ENCODE peak calls at places on chromosomes 11 and 22, in ten cellular contexts. G is A549; N is CD8-positive, alpha-beta T cell; F is psoas muscle; V is lung; I is thoracic aorta; K is colonic mucosa; B is neural progenitor cell; U is tibial nerve; S is neuronal stem cell. P is an unnamed sample.

GRCh38 chr22:19419464-19420178 is 11.9 kb downstream of the HIRA start:
- DNase-seq in G (no peak), K (no peak), N (peak; percentile 46), U (no peak), F (no peak), S (no peak), I (no peak), V (no peak), B (no peak), P (no peak)

GRCh38 chr11:64048042-64048854 is 12.5 kb downstream of the FLRT1 start:
- DNase-seq in S (no peak), G (no peak), U (peak; percentile 36), K (no peak), N (no peak), F (no peak), B (peak; percentile 72), V (no peak), I (no peak), P (no peak)

GRCh38 chr11:14357843-14358728 is 897 bp downstream of the RRAS2 start:
- DNase-seq in V (peak; percentile 66), F (peak; percentile 74), N (peak; percentile 33), I (no peak), G (peak; percentile 58), B (peak; percentile 93), K (peak; percentile 70), U (no peak), S (peak; percentile 67), P (peak; percentile 69)

GRCh38 chr11:88575876-88576275 is 238.3 kb upstream of the CTSC start:
- DNase-seq in N (no peak), S (no peak), K (no peak), G (no peak), I (no peak), B (no peak), U (no peak), F (no peak), V (no peak), P (no peak)

GRCh38 chr11:57081356-57081755 is 92.6 kb downstream of the OR5AK2 start:
- DNase-seq in K (no peak), N (no peak), U (no peak), S (no peak), I (no peak), B (no peak), V (no peak), F (no peak), G (no peak), P (no peak)

GRCh38 chr11:12090761-12091261 is 19.6 kb upstream of the MICAL2 start:
- DNase-seq in S (no peak), G (no peak), V (peak; percentile 82), U (no peak), N (no peak), F (no peak), B (no peak), I (no peak), K (peak; percentile 93), P (no peak)

GRCh38 chr11:131666006-131666405 is 295.6 kb downstream of the NTM start:
- DNase-seq in B (no peak), S (no peak), K (no peak), I (no peak), V (no peak), N (no peak), G (no peak), F (no peak), U (no peak), P (no peak)

GRCh38 chr22:43289976-43290663 is 53.1 kb downstream of the SCUBE1 start:
- DNase-seq in I (no peak), G (no peak), U (peak; percentile 63), K (no peak), S (no peak), B (no peak), F (peak; percentile 76), V (peak; percentile 51), N (no peak), P (no peak)

GRCh38 chr22:36053242-36054147 is 24.9 kb upstream of the RBFOX2 start:
- DNase-seq in B (no peak), U (no peak), V (no peak), S (no peak), I (no peak), N (no peak), K (no peak), G (no peak), F (no peak), P (no peak)

GRCh38 chr22:36056980-36057379 is 28.4 kb upstream of the RBFOX2 start:
- DNase-seq in S (no peak), I (no peak), N (no peak), G (no peak), B (no peak), U (no peak), F (no peak), K (no peak), V (no peak), P (no peak)

GRCh38 chr22:36052505-36052941 is 23.9 kb upstream of the RBFOX2 start:
- DNase-seq in I (no peak), U (no peak), S (no peak), F (no peak), G (peak; percentile 13), K (no peak), V (no peak), B (no peak), N (no peak), P (no peak)

DNA sequence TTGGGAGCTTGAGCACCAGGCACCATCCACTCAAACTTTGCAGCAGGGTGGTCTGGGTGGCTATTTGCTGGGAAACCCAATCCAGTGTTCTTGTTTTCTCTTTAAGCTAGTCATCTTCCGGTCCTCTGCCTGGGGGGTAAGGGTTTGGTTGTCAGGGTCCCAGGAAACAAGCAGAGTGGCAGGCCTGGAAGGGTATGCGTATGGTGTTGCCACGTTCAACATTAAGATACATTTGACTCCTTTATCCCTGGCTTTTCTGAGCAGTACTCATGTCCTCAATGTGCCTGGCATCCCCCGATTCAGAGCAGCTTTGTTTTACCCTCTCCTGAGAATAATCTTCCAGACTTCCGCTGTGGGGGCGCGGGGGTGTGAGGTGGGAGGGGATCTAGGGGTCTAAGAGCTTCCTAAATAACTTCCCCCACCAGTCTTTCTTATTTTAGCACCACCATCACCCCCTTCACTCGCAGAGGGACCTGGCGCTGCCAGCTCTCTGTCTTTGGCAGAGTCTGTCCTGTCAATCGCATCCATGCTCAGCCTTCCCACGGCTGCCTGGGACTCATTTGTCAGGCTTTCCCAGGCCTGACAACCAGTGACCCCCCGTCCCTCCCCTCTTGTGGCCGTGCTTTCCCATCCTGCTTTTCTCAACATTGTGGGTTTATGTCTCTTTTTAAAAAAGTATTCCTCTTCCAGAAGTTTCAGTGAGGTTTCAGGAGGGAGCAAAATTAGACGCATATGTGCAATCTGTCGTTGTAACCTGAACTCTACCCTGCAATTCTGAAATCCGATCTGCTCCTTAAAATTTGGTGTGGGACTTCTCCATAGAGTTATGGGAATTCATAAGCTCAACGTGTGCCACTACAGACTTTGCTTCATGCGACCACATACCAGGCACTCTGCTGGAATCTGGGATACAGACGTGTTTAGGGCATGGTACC is 27.0 kb upstream of the RBFOX2 start:
- DNase-seq in S (no peak), G (no peak), N (no peak), V (no peak), K (no peak), F (peak; percentile 49), B (no peak), U (no peak), I (no peak), P (no peak)
- H3K4me3 ChIP-seq in S (no peak overlapping the region), G (no peak overlapping the region), N (no peak overlapping the region), V (no peak overlapping the region), K (no peak overlapping the region), F (peak overlapping the region; percentile 49), B (no peak overlapping the region), U (no peak overlapping the region), I (peak overlapping the region; percentile 41), P (no peak overlapping the region)

DNA sequence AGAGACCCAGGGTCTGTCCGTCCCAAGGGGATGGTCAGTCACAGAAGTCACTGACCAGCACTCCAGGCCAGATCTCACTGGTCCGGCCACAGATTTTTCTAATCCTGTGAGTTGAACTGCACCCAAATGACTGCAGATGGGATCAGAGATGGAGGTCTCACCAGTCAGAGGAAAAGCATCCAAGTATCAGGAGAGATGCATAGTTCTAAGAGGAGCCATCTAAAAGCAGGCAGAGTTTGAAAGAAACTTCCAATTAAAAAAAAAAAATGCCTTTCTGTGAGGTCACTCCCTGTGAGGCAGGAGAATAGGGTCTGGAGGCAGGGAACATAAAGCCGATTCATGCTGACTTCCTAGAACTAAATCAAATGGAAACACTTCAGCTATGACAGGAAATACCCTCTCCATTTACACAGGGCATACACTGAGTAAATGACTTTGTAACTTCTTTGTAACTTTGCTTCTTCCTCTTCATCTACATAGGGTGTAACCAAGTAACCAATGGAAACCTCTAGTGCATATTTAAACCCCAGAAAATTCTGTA is 144.4 kb downstream of the CCDC34 start:
- DNase-seq in V (no peak), B (no peak), S (no peak), K (no peak), N (no peak), G (no peak), U (no peak), F (no peak), I (no peak), P (no peak)
- H3K27ac ChIP-seq in V (no peak overlapping the region), B (no peak overlapping the region), S (no peak overlapping the region), K (no peak overlapping the region), N (no peak overlapping the region), G (peak overlapping the region; percentile 53), U (no peak overlapping the region), F (peak overlapping the region; percentile 75), I (no peak overlapping the region), P (no peak overlapping the region)

DNA sequence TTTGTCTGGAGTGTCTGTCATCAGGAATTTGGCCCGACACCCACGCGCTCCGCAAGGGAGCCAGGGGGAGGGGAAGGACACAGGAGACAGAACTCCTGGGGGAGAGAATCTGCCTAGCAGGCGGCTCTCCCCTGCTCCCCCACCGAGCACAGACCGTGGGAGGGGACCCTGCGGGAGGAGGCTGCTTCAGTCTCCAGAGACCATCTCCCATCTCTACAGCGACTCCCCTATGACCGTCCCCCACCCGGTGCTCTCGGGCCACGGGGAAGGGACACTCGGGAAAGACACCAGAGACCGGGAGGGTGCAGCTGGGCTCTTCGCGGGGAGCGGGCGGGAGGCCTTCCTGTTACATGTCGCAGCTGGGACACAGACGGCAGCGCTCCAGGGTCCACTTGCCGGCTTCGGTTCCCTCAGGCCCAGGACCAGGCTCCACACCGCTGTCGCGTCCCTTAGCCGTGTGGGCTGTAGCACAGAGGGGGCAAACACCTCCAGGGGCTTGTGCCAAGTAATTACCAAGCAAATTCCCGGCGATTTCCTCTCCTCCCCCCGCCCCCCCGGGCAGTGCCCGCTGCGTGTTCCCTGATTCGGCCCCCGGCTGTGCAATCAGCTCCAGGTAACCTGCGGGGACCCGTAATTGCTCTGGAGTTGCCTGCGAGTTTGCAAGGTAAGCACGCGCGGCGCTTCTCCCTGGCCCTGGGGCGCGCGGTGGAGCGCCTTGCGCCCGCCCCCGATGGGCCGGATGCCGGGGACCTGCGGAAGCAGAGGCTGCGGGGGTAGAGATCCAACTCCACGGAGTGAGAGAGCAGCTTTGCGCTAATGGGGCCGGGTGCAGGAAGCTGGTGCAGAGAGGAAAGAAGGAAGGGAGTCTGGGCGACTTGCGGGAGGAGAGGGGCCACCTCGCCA is 155.1 kb upstream of the CADM1 start:
- DNase-seq in I (no peak), F (no peak), B (peak; percentile 67), U (no peak), K (no peak), G (no peak), S (no peak), V (no peak), N (no peak), P (peak; percentile 68)
- H3K4me3 ChIP-seq in I (peak overlapping the region; percentile 62), F (peak overlapping the region; percentile 63), B (peak overlapping the region; percentile 56), U (peak overlapping the region; percentile 37), K (peak overlapping the region; percentile 24), G (no peak overlapping the region), S (peak overlapping the region; percentile 74), V (no peak overlapping the region), N (no peak overlapping the region), P (peak overlapping the region; percentile 34)

DNA sequence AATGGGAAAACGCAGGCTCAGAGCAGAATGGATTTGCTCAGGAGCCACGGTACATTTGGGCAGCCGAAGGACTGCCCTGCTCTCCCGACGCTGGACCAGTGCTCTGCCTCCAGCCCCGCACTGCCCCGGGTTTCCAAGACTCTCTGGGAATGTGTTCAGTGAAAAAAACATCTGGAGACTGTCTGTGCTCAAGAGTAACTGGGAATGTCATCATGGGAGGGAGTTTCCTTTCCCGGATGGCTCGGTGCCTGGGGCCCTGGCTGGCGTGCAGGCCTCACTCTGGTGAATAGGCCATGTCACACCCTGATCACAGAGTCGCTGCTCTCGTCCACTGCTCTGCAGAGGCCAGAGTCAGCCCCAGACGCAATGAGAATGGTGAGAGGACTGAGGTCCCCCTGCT is 9.8 kb upstream of the APOL6 start:
- DNase-seq in U (peak; percentile 81), K (peak; percentile 67), G (no peak), N (no peak), I (peak; percentile 34), S (no peak), F (peak; percentile 92), V (peak; percentile 62), B (peak; percentile 22), P (no peak)
- H3K27ac ChIP-seq in U (peak overlapping the region; percentile 83), K (peak overlapping the region; percentile 66), G (no peak overlapping the region), N (no peak overlapping the region), I (peak overlapping the region; percentile 64), S (no peak overlapping the region), F (peak overlapping the region; percentile 61), V (peak overlapping the region; percentile 71), B (no peak overlapping the region), P (no peak overlapping the region)

P was measured in pancreas.